ENCODE peak calls at places on chromosome 15, in five cellular contexts. E is fibroblast of pulmonary artery; V is foreskin fibroblast; Y is activated CD8-positive, alpha-beta T cell treated with anti-CD3 and anti-CD28 coated beads for 36 hours; W is adrenal gland. Q is an unnamed sample.

GRCh38 chr15:89400121-89400996 is 65.7 kb upstream of the POLG start:
- DNase-seq in E (no peak), V (no peak), Y (no peak), W (no peak), Q (no peak)

GRCh38 chr15:53115563-53115962 is 325.4 kb upstream of the ONECUT1 start:
- DNase-seq in E (no peak), V (no peak), Y (no peak), W (no peak), Q (no peak)

GRCh38 chr15:48584090-48584831 is 61.2 kb downstream of the FBN1 start:
- DNase-seq in E (no peak), V (no peak), Y (no peak), W (no peak), Q (no peak)

GRCh38 chr15:82129769-82130168 is 84.0 kb upstream of the MEX3B start:
- DNase-seq in E (peak), V (peak), Y (no peak), W (no peak), Q (no peak)

GRCh38 chr15:101288905-101289513 is 6.0 kb downstream of the SNRPA1 start:
- DNase-seq in E (peak), V (peak), Y (no peak), W (no peak), Q (no peak)

GRCh38 chr15:90419738-90420487 is 31.9 kb downstream of the IQGAP1 start:
- DNase-seq in E (peak), V (peak), Y (peak), W (no peak), Q (no peak)

GRCh38 chr15:98779463-98780071 is 131.2 kb downstream of the IGF1R start:
- DNase-seq in E (peak), V (peak), Y (peak), W (peak), Q (no peak)

GRCh38 chr15:57090460-57090859 is 172.0 kb downstream of the TCF12 start:
- DNase-seq in E (no peak), V (no peak), Y (no peak), W (no peak), Q (no peak)

GRCh38 chr15:55283295-55284147 is 6.1 kb downstream of the RAB27A start:
- DNase-seq in E (no peak), V (no peak), Y (no peak), W (no peak), Q (no peak)

GRCh38 chr15:73716417-73716816 is 32.2 kb downstream of the CD276 start:
- DNase-seq in E (no peak), V (no peak), Y (no peak), W (no peak), Q (no peak)

GRCh38 chr15:91593081-91593480 is 260.4 kb upstream of the SLCO3A1 start:
- DNase-seq in E (peak), V (peak), Y (no peak), W (no peak), Q (no peak)

GRCh38 chr15:23642413-23643044 is 5.1 kb downstream of the MAGEL2 start:
- DNase-seq in E (peak), V (peak), Y (peak), W (peak), Q (no peak)

GRCh38 chr15:52102468-52102867 is 10.1 kb downstream of the BCL2L10 start:
- DNase-seq in E (peak), V (peak), Y (no peak), W (no peak), Q (no peak)

GRCh38 chr15:42608110-42608531 is 32.7 kb downstream of the STARD9 start:
- DNase-seq in E (no peak), V (no peak), Y (peak), W (no peak), Q (no peak)

GRCh38 chr15:40330368-40330836 is 6.9 kb downstream of the INAFM2 start:
- DNase-seq in E (peak), V (peak), Y (no peak), W (peak), Q (no peak)

GRCh38 chr15:82165948-82166376 is 96.6 kb downstream of the EFL1 start:
- DNase-seq in E (peak), V (peak), Y (no peak), W (no peak), Q (no peak)

GRCh38 chr15:67504796-67505195 is 16.1 kb upstream of the C15orf61 start:
- DNase-seq in E (no peak), V (peak), Y (no peak), W (no peak), Q (no peak)

GRCh38 chr15:25416693-25417092 is 22.1 kb downstream of the UBE3A start:
- DNase-seq in E (no peak), V (no peak), Y (no peak), W (no peak), Q (no peak)

GRCh38 chr15:43517354-43518072 is at the start of gene MAP1A:
- DNase-seq in E (peak), V (peak), Y (peak), W (no peak), Q (peak)

GRCh38 chr15:92682772-92683510 is 27.4 kb upstream of the FAM174B start:
- DNase-seq in E (peak), V (no peak), Y (no peak), W (no peak), Q (no peak)

GRCh38 chr15:92677998-92678397 is 22.4 kb upstream of the FAM174B start:
- DNase-seq in E (no peak), V (no peak), Y (no peak), W (peak), Q (no peak)

GRCh38 chr15:92681141-92681622 is 25.6 kb upstream of the FAM174B start:
- DNase-seq in E (peak), V (peak), Y (no peak), W (no peak), Q (no peak)

GRCh38 chr15:92687183-92687582 is 31.6 kb upstream of the FAM174B start:
- DNase-seq in E (no peak), V (no peak), Y (no peak), W (no peak), Q (no peak)

DNA sequence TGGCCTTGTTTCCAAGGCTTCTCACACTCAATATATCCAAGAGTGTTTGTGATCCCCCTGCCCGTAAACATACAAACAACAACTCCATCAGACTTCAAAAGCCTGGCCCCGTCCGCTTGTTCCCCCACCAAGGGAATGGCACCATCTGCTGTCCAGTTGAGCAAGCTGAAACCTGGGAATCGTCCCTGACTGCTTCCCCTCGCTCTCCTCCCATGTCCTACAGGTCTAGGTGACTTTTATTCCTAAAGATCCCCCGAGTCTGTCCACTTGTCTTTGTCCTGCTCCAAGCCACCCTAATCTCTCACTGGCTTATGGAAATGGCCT is 27.9 kb upstream of the FAM174B start:
- DNase-seq in E (peak), V (no peak), Y (no peak), W (peak), Q (no peak)
- TF ChIP-seq CTCF in E (peak), V (no peak), Y (no peak), W (no peak), Q (peak)

DNA sequence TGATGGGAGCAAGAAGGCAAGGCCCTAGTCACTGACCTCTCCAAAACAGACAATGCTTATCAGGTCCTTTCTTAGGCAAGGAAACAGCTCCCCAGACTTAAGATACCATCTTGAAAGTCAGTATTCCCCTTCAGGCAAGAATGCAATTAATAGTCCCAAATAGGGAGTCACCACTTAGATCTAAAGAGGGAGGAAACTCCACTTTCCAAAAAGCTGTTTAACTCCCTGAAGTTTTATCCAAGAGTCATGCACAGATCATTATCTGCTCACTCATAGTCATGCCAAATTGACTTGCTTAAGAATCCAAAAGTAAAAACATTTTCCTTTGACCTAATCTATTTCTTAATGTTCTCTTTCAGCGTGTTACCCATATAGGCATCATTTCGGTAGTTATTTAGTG is 2.2 kb downstream of the LDHAL6B start:
- DNase-seq in E (no peak), V (no peak), Y (no peak), W (no peak), Q (no peak)
- TF ChIP-seq CTCF in E (no peak), V (no peak), Y (no peak), W (no peak), Q (no peak)

GRCh38 chr15:78133801-78134200 is 2.6 kb upstream of the CIB2 start:
- DNase-seq in E (no peak), V (no peak), Y (no peak), W (no peak), Q (no peak)
- TF ChIP-seq CTCF in E (no peak), V (no peak), Y (no peak), W (no peak), Q (no peak)

DNA sequence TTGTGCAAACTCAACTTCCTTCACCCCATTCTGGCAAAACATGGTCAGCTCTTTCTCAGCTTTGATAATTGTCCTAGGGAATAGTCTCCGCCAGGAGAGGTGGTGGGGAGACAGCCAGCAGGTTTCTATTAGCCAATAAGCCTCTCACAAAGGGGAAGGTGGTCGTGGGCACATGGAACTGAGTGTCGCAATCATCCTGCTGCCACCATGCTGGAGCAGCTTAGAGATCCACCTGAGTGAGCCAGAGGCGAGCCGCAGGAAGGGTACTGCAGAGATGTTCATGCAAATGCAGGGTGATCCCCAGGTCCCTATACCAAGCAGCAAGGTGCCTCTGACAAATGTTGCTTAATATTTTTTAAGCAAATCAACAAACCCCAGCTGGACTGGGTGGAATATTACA is 182.8 kb downstream of the RORA start:
- DNase-seq in E (no peak), V (no peak), Y (no peak), W (no peak), Q (no peak)
- TF ChIP-seq CTCF in E (no peak), V (no peak), Y (no peak), W (no peak), Q (no peak)

GRCh38 chr15:78944669-78945407 is at the start of gene CTSH:
- DNase-seq in E (peak), V (peak), Y (peak), W (peak), Q (peak)
- TF ChIP-seq CTCF in E (no peak), V (no peak), Y (no peak), W (no peak), Q (no peak)